ENCODE peak calls at places on chromosomes 2 and 18, in nine cellular contexts. One of them, this sample, is unnamed.

GRCh38 chr18:76450452-76450851 is 44.6 kb downstream of the ZNF516 start:
- DNase-seq in right cardiac atrium: no peak
- DNase-seq in foreskin fibroblast: no peak
- DNase-seq in coronary artery: peak; percentile 60
- DNase-seq in cardiac septum: no peak
- DNase-seq in RPMI7951: peak; percentile 20
- DNase-seq in G401: no peak
- DNase-seq in astrocyte of the spinal cord: peak; percentile 63
- DNase-seq in nucleus accumbens: no peak
- DNase-seq in this sample: no peak

GRCh38 chr2:200609027-200609614 is 23.3 kb downstream of the AOX1 start:
- DNase-seq in right cardiac atrium: no peak
- DNase-seq in foreskin fibroblast: peak; percentile 88
- DNase-seq in coronary artery: no peak
- DNase-seq in cardiac septum: no peak
- DNase-seq in RPMI7951: peak; percentile 88
- DNase-seq in G401: no peak
- DNase-seq in astrocyte of the spinal cord: peak; percentile 78
- DNase-seq in nucleus accumbens: no peak
- DNase-seq in this sample: no peak

GRCh38 chr2:5692561-5693287 is 540 bp downstream of the SOX11 start:
- DNase-seq in right cardiac atrium: no peak
- DNase-seq in foreskin fibroblast: no peak
- DNase-seq in coronary artery: no peak
- DNase-seq in cardiac septum: peak; percentile 75
- DNase-seq in RPMI7951: no peak
- DNase-seq in G401: no peak
- DNase-seq in astrocyte of the spinal cord: peak; percentile 72
- DNase-seq in nucleus accumbens: peak; percentile 28
- DNase-seq in this sample: no peak

GRCh38 chr2:20635698-20636584 is 15.0 kb downstream of the HS1BP3 start:
- DNase-seq in right cardiac atrium: peak; percentile 95
- DNase-seq in foreskin fibroblast: peak; percentile 79
- DNase-seq in coronary artery: peak; percentile 93
- DNase-seq in cardiac septum: peak; percentile 91
- DNase-seq in RPMI7951: peak; percentile 59
- DNase-seq in G401: peak; percentile 85
- DNase-seq in astrocyte of the spinal cord: peak; percentile 82
- DNase-seq in nucleus accumbens: peak; percentile 86
- DNase-seq in this sample: peak; percentile 95

GRCh38 chr2:219512524-219513216 is 1.6 kb upstream of the ASIC4 start:
- DNase-seq in right cardiac atrium: peak; percentile 43
- DNase-seq in foreskin fibroblast: no peak
- DNase-seq in coronary artery: no peak
- DNase-seq in cardiac septum: no peak
- DNase-seq in RPMI7951: no peak
- DNase-seq in G401: no peak
- DNase-seq in astrocyte of the spinal cord: no peak
- DNase-seq in nucleus accumbens: no peak
- DNase-seq in this sample: no peak

GRCh38 chr2:112686348-112687217 is 34.2 kb upstream of the NT5DC4 start:
- DNase-seq in right cardiac atrium: peak; percentile 57
- DNase-seq in foreskin fibroblast: no peak
- DNase-seq in coronary artery: no peak
- DNase-seq in cardiac septum: no peak
- DNase-seq in RPMI7951: no peak
- DNase-seq in G401: no peak
- DNase-seq in astrocyte of the spinal cord: no peak
- DNase-seq in nucleus accumbens: no peak
- DNase-seq in this sample: peak; percentile 76

GRCh38 chr18:60935046-60935445 is 398.2 kb upstream of the CDH20 start:
- DNase-seq in right cardiac atrium: no peak
- DNase-seq in foreskin fibroblast: no peak
- DNase-seq in coronary artery: no peak
- DNase-seq in cardiac septum: no peak
- DNase-seq in RPMI7951: no peak
- DNase-seq in G401: no peak
- DNase-seq in astrocyte of the spinal cord: peak; percentile 35
- DNase-seq in nucleus accumbens: no peak
- DNase-seq in this sample: no peak

GRCh38 chr2:23280401-23280800 is 104.6 kb upstream of the KLHL29 start:
- DNase-seq in right cardiac atrium: no peak
- DNase-seq in foreskin fibroblast: no peak
- DNase-seq in coronary artery: no peak
- DNase-seq in cardiac septum: no peak
- DNase-seq in RPMI7951: peak; percentile 59
- DNase-seq in G401: no peak
- DNase-seq in astrocyte of the spinal cord: no peak
- DNase-seq in nucleus accumbens: no peak
- DNase-seq in this sample: no peak

GRCh38 chr2:164737612-164738081 is 104.0 kb downstream of the COBLL1 start:
- DNase-seq in right cardiac atrium: peak; percentile 69
- DNase-seq in foreskin fibroblast: peak; percentile 29
- DNase-seq in coronary artery: no peak
- DNase-seq in cardiac septum: no peak
- DNase-seq in RPMI7951: peak; percentile 43
- DNase-seq in G401: peak; percentile 38
- DNase-seq in astrocyte of the spinal cord: peak; percentile 65
- DNase-seq in nucleus accumbens: no peak
- DNase-seq in this sample: no peak

GRCh38 chr2:53104263-53104662 is 663.3 kb upstream of the CHAC2 start:
- DNase-seq in right cardiac atrium: no peak
- DNase-seq in foreskin fibroblast: peak; percentile 17
- DNase-seq in coronary artery: no peak
- DNase-seq in cardiac septum: no peak
- DNase-seq in RPMI7951: peak; percentile 21
- DNase-seq in G401: no peak
- DNase-seq in astrocyte of the spinal cord: peak; percentile 84
- DNase-seq in nucleus accumbens: no peak
- DNase-seq in this sample: no peak

GRCh38 chr2:121128741-121129659 is 156.0 kb downstream of the TFCP2L1 start:
- DNase-seq in right cardiac atrium: peak; percentile 66
- DNase-seq in foreskin fibroblast: no peak
- DNase-seq in coronary artery: no peak
- DNase-seq in cardiac septum: peak; percentile 70
- DNase-seq in RPMI7951: peak; percentile 30
- DNase-seq in G401: no peak
- DNase-seq in astrocyte of the spinal cord: peak; percentile 4
- DNase-seq in nucleus accumbens: peak; percentile 6
- DNase-seq in this sample: peak; percentile 69

GRCh38 chr2:238462782-238463396 is 36.2 kb downstream of the ASB1 start:
- DNase-seq in right cardiac atrium: no peak
- DNase-seq in foreskin fibroblast: peak; percentile 32
- DNase-seq in coronary artery: no peak
- DNase-seq in cardiac septum: no peak
- DNase-seq in RPMI7951: peak; percentile 60
- DNase-seq in G401: peak; percentile 30
- DNase-seq in astrocyte of the spinal cord: peak; percentile 72
- DNase-seq in nucleus accumbens: no peak
- DNase-seq in this sample: no peak

GRCh38 chr2:233448220-233448559 is 93.9 kb downstream of the DGKD start:
- DNase-seq in right cardiac atrium: no peak
- DNase-seq in foreskin fibroblast: no peak
- DNase-seq in coronary artery: no peak
- DNase-seq in cardiac septum: peak; percentile 29
- DNase-seq in RPMI7951: no peak
- DNase-seq in G401: peak; percentile 41
- DNase-seq in astrocyte of the spinal cord: no peak
- DNase-seq in nucleus accumbens: no peak
- DNase-seq in this sample: no peak

GRCh38 chr2:168683996-168684395 is 118.4 kb upstream of the NOSTRIN start:
- DNase-seq in right cardiac atrium: no peak
- DNase-seq in foreskin fibroblast: no peak
- DNase-seq in coronary artery: no peak
- DNase-seq in cardiac septum: no peak
- DNase-seq in RPMI7951: no peak
- DNase-seq in G401: no peak
- DNase-seq in astrocyte of the spinal cord: no peak
- DNase-seq in nucleus accumbens: no peak
- DNase-seq in this sample: no peak

GRCh38 chr2:128603411-128603924 is 284.8 kb upstream of the HS6ST1 start:
- DNase-seq in right cardiac atrium: no peak
- DNase-seq in foreskin fibroblast: no peak
- DNase-seq in coronary artery: peak; percentile 49
- DNase-seq in cardiac septum: peak; percentile 69
- DNase-seq in RPMI7951: no peak
- DNase-seq in G401: no peak
- DNase-seq in astrocyte of the spinal cord: no peak
- DNase-seq in nucleus accumbens: no peak
- DNase-seq in this sample: peak; percentile 83

GRCh38 chr2:173874899-173875247 is 90.3 kb downstream of the SP3 start:
- DNase-seq in right cardiac atrium: no peak
- DNase-seq in foreskin fibroblast: no peak
- DNase-seq in coronary artery: no peak
- DNase-seq in cardiac septum: no peak
- DNase-seq in RPMI7951: no peak
- DNase-seq in G401: no peak
- DNase-seq in astrocyte of the spinal cord: no peak
- DNase-seq in nucleus accumbens: no peak
- DNase-seq in this sample: no peak

GRCh38 chr2:106193491-106193976 is 567 bp downstream of the UXS1 start:
- DNase-seq in right cardiac atrium: peak; percentile 81
- DNase-seq in foreskin fibroblast: no peak
- DNase-seq in coronary artery: peak; percentile 78
- DNase-seq in cardiac septum: no peak
- DNase-seq in RPMI7951: peak; percentile 22
- DNase-seq in G401: peak; percentile 35
- DNase-seq in astrocyte of the spinal cord: peak; percentile 15
- DNase-seq in nucleus accumbens: no peak
- DNase-seq in this sample: no peak

GRCh38 chr18:27005589-27005988 is 140.1 kb upstream of the AQP4 start:
- DNase-seq in right cardiac atrium: no peak
- DNase-seq in foreskin fibroblast: no peak
- DNase-seq in coronary artery: no peak
- DNase-seq in cardiac septum: no peak
- DNase-seq in RPMI7951: no peak
- DNase-seq in G401: no peak
- DNase-seq in astrocyte of the spinal cord: peak; percentile 8
- DNase-seq in nucleus accumbens: no peak
- DNase-seq in this sample: no peak

GRCh38 chr2:219447242-219448098 is 12.8 kb downstream of the SPEG start:
- DNase-seq in right cardiac atrium: no peak
- DNase-seq in foreskin fibroblast: no peak
- DNase-seq in coronary artery: no peak
- DNase-seq in cardiac septum: no peak
- DNase-seq in RPMI7951: no peak
- DNase-seq in G401: no peak
- DNase-seq in astrocyte of the spinal cord: no peak
- DNase-seq in nucleus accumbens: no peak
- DNase-seq in this sample: no peak

GRCh38 chr18:63994783-63995399 is 25.0 kb downstream of the SERPINB8 start:
- DNase-seq in right cardiac atrium: peak; percentile 60
- DNase-seq in foreskin fibroblast: peak; percentile 41
- DNase-seq in coronary artery: no peak
- DNase-seq in cardiac septum: no peak
- DNase-seq in RPMI7951: peak; percentile 64
- DNase-seq in G401: peak; percentile 63
- DNase-seq in astrocyte of the spinal cord: peak; percentile 45
- DNase-seq in nucleus accumbens: peak; percentile 10
- DNase-seq in this sample: no peak

GRCh38 chr2:83022631-83023210 is 1436.4 kb downstream of the SUCLG1 start:
- DNase-seq in right cardiac atrium: no peak
- DNase-seq in foreskin fibroblast: no peak
- DNase-seq in coronary artery: no peak
- DNase-seq in cardiac septum: no peak
- DNase-seq in RPMI7951: peak; percentile 44
- DNase-seq in G401: no peak
- DNase-seq in astrocyte of the spinal cord: no peak
- DNase-seq in nucleus accumbens: no peak
- DNase-seq in this sample: no peak

GRCh38 chr18:79650959-79651358 is 28.6 kb upstream of the CTDP1 start:
- DNase-seq in right cardiac atrium: no peak
- DNase-seq in foreskin fibroblast: no peak
- DNase-seq in coronary artery: no peak
- DNase-seq in cardiac septum: no peak
- DNase-seq in RPMI7951: no peak
- DNase-seq in G401: no peak
- DNase-seq in astrocyte of the spinal cord: no peak
- DNase-seq in nucleus accumbens: no peak
- DNase-seq in this sample: no peak

GRCh38 chr2:122340246-122340645 is 584.8 kb downstream of the TSN start:
- DNase-seq in right cardiac atrium: no peak
- DNase-seq in foreskin fibroblast: no peak
- DNase-seq in coronary artery: no peak
- DNase-seq in cardiac septum: no peak
- DNase-seq in RPMI7951: peak; percentile 30
- DNase-seq in G401: no peak
- DNase-seq in astrocyte of the spinal cord: no peak
- DNase-seq in nucleus accumbens: no peak
- DNase-seq in this sample: no peak

GRCh38 chr2:112941753-112942653 is 31.0 kb downstream of the IL37 start:
- DNase-seq in right cardiac atrium: peak; percentile 73
- DNase-seq in foreskin fibroblast: peak; percentile 48
- DNase-seq in coronary artery: no peak
- DNase-seq in cardiac septum: no peak
- DNase-seq in RPMI7951: peak; percentile 77
- DNase-seq in G401: peak; percentile 49
- DNase-seq in astrocyte of the spinal cord: peak; percentile 73
- DNase-seq in nucleus accumbens: peak; percentile 45
- DNase-seq in this sample: no peak

GRCh38 chr2:36562973-36563532 is 34.9 kb downstream of the FEZ2 start:
- DNase-seq in right cardiac atrium: no peak
- DNase-seq in foreskin fibroblast: peak; percentile 63
- DNase-seq in coronary artery: no peak
- DNase-seq in cardiac septum: no peak
- DNase-seq in RPMI7951: peak; percentile 42
- DNase-seq in G401: no peak
- DNase-seq in astrocyte of the spinal cord: no peak
- DNase-seq in nucleus accumbens: no peak
- DNase-seq in this sample: no peak

GRCh38 chr2:232420073-232420454 is 13.4 kb downstream of the ALPG start:
- DNase-seq in right cardiac atrium: no peak
- DNase-seq in foreskin fibroblast: no peak
- DNase-seq in coronary artery: no peak
- DNase-seq in cardiac septum: no peak
- DNase-seq in RPMI7951: no peak
- DNase-seq in G401: no peak
- DNase-seq in astrocyte of the spinal cord: no peak
- DNase-seq in nucleus accumbens: no peak
- DNase-seq in this sample: no peak

GRCh38 chr2:199273043-199273647 is 184.6 kb downstream of the SATB2 start:
- DNase-seq in right cardiac atrium: no peak
- DNase-seq in foreskin fibroblast: peak; percentile 88
- DNase-seq in coronary artery: no peak
- DNase-seq in cardiac septum: no peak
- DNase-seq in RPMI7951: peak; percentile 72
- DNase-seq in G401: no peak
- DNase-seq in astrocyte of the spinal cord: peak; percentile 60
- DNase-seq in nucleus accumbens: no peak
- DNase-seq in this sample: no peak

GRCh38 chr2:96555146-96555610 is 18.6 kb downstream of the ARID5A start:
- DNase-seq in right cardiac atrium: no peak
- DNase-seq in foreskin fibroblast: no peak
- DNase-seq in coronary artery: no peak
- DNase-seq in cardiac septum: no peak
- DNase-seq in RPMI7951: no peak
- DNase-seq in G401: no peak
- DNase-seq in astrocyte of the spinal cord: no peak
- DNase-seq in nucleus accumbens: no peak
- DNase-seq in this sample: no peak

GRCh38 chr2:72562451-72563153 is 263.2 kb downstream of the EXOC6B start:
- DNase-seq in right cardiac atrium: no peak
- DNase-seq in foreskin fibroblast: no peak
- DNase-seq in coronary artery: no peak
- DNase-seq in cardiac septum: no peak
- DNase-seq in RPMI7951: peak; percentile 15
- DNase-seq in G401: no peak
- DNase-seq in astrocyte of the spinal cord: peak; percentile 42
- DNase-seq in nucleus accumbens: no peak
- DNase-seq in this sample: no peak

GRCh38 chr18:11998182-11998581 is 16.9 kb downstream of the IMPA2 start:
- DNase-seq in right cardiac atrium: peak; percentile 70
- DNase-seq in foreskin fibroblast: no peak
- DNase-seq in coronary artery: no peak
- DNase-seq in cardiac septum: no peak
- DNase-seq in RPMI7951: no peak
- DNase-seq in G401: no peak
- DNase-seq in astrocyte of the spinal cord: no peak
- DNase-seq in nucleus accumbens: no peak
- DNase-seq in this sample: no peak

GRCh38 chr18:62131305-62131909 is 55.4 kb downstream of the PIGN start:
- DNase-seq in right cardiac atrium: no peak
- DNase-seq in foreskin fibroblast: peak; percentile 58
- DNase-seq in coronary artery: no peak
- DNase-seq in cardiac septum: no peak
- DNase-seq in RPMI7951: peak; percentile 51
- DNase-seq in G401: peak; percentile 82
- DNase-seq in astrocyte of the spinal cord: peak; percentile 65
- DNase-seq in nucleus accumbens: no peak
- DNase-seq in this sample: no peak

This sample was measured in mesenteric fat pad.